ENCODE peak calls at places on chromosomes 2 and 18, in five cellular contexts. K is left lung, V is endodermal cell, W is BJ, Z is activated B cell treated with CpG ODN at 0.5 μM for 24 hours. N is an unnamed sample.

GRCh38 chr2:53782681-53783080 is 4.1 kb downstream of the ASB3 start:
- DNase-seq in W (no peak), K (no peak), V (no peak), Z (no peak), N (no peak)

GRCh38 chr2:111676423-111676822 is 207.6 kb downstream of the ANAPC1 start:
- DNase-seq in Z (no peak), K (no peak), W (no peak), V (no peak), N (no peak)

GRCh38 chr2:206392118-206392517 is 51.2 kb upstream of the ADAM23 start:
- DNase-seq in W (no peak), K (no peak), V (peak), Z (no peak), N (no peak)

GRCh38 chr2:29923110-29923721 is 1.8 kb upstream of the ALK start:
- DNase-seq in Z (no peak), V (peak), K (no peak), W (no peak), N (no peak)

GRCh38 chr2:174120346-174120745 is 128.0 kb downstream of the OLA1 start:
- DNase-seq in V (no peak), Z (no peak), K (no peak), W (no peak), N (no peak)

GRCh38 chr18:70559446-70559845 is 270.6 kb downstream of the SOCS6 start:
- DNase-seq in V (no peak), K (no peak), Z (no peak), W (no peak), N (no peak)

GRCh38 chr2:236706288-236706687 is 136.7 kb downstream of the ACKR3 start:
- DNase-seq in W (no peak), V (no peak), K (no peak), Z (no peak), N (no peak)

GRCh38 chr18:50203801-50204604 is 9.1 kb upstream of the MYO5B start:
- DNase-seq in V (peak), Z (no peak), W (no peak), K (no peak), N (no peak)

GRCh38 chr2:86297382-86298147 is 39.9 kb downstream of the REEP1 start:
- DNase-seq in Z (no peak), V (no peak), W (no peak), K (no peak), N (no peak)

GRCh38 chr18:59141294-59142068 is 1.8 kb downstream of the SEC11C start:
- DNase-seq in W (no peak), K (no peak), V (no peak), Z (no peak), N (no peak)

GRCh38 chr18:13993730-13994129 is 78.4 kb upstream of the MC2R start:
- DNase-seq in V (no peak), K (no peak), W (no peak), Z (no peak), N (no peak)

GRCh38 chr2:219358170-219359075 is 25.9 kb upstream of the RESP18 start:
- DNase-seq in V (peak), Z (no peak), W (no peak), K (peak), N (no peak)

GRCh38 chr2:8219631-8220393 is 462.0 kb upstream of the ID2 start:
- DNase-seq in Z (no peak), W (no peak), V (no peak), K (no peak), N (no peak)
- TF ChIP-seq CTCF in Z (no peak), W (no peak), V (no peak), K (no peak), N (no peak)

GRCh38 chr2:5501807-5502206 is 190.4 kb upstream of the SOX11 start:
- DNase-seq in W (no peak), Z (no peak), K (no peak), V (no peak), N (no peak)
- TF ChIP-seq CTCF in W (no peak), Z (no peak), K (no peak), V (no peak), N (no peak)

GRCh38 chr2:32135409-32135808 is 30.3 kb upstream of the SLC30A6 start:
- DNase-seq in V (no peak), W (peak), K (no peak), Z (no peak), N (no peak)
- TF ChIP-seq CTCF in V (peak), W (peak), K (no peak), Z (no peak), N (no peak)

DNA sequence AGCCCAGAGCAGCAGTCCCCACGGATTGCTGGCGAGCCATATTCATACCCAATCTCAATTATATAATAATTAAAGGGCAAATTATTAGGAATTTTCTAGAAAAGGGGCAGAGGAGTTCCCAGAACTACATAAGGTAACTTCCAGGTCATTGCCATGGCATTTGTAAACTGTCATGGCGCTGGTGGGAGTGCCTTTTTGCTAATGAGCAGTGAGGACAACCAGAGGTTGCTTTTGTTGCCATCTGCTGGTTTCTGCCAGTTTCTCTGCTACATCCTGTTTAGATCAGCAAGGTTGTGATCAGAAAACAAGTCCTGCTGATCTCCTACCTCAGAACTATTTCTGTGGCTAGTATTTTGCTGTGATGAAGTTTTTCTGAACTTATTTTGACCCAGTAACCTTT is 159.8 kb upstream of the PIEZO2 start:
- DNase-seq in V (peak), Z (no peak), W (no peak), K (no peak), N (no peak)
- TF ChIP-seq CTCF in V (peak), Z (no peak), W (peak), K (no peak), N (no peak)

N was measured in esophagus squamous epithelium.